ENCODE peak calls at places on chromosomes 2 and 18, in four cellular contexts. C, U, Z and H are unnamed samples.

GRCh38 chr2:132009874-132010521 is 151.8 kb downstream of the ANKRD30BL start:
- DNase-seq in C (peak), U (no peak), Z (no peak), H (no peak)

GRCh38 chr2:96730212-96730611 is 9.7 kb downstream of the LMAN2L start:
- DNase-seq in C (no peak), U (no peak), Z (no peak), H (no peak)

GRCh38 chr18:6627621-6628020 is 101.9 kb upstream of the ARHGAP28 start:
- DNase-seq in C (no peak), U (no peak), Z (no peak), H (no peak)

GRCh38 chr2:33210626-33211025 is 263.9 kb downstream of the LTBP1 start:
- DNase-seq in C (no peak), U (peak), Z (peak), H (no peak)

GRCh38 chr2:169360984-169361705 is 1.2 kb downstream of the LRP2 start:
- DNase-seq in C (peak), U (no peak), Z (no peak), H (no peak)

GRCh38 chr18:68394705-68395104 is 320.2 kb downstream of the TMX3 start:
- DNase-seq in C (no peak), U (no peak), Z (no peak), H (no peak)

GRCh38 chr2:213806125-213806726 is 522.0 kb downstream of the SPAG16 start:
- DNase-seq in C (no peak), U (no peak), Z (no peak), H (no peak)

GRCh38 chr18:55097406-55098170 is 138.3 kb upstream of the CCDC68 start:
- DNase-seq in C (no peak), U (no peak), Z (no peak), H (no peak)

GRCh38 chr2:167826906-167827305 is 420.5 kb downstream of the STK39 start:
- DNase-seq in C (no peak), U (no peak), Z (no peak), H (no peak)

GRCh38 chr2:33246432-33246831 is 230.0 kb upstream of the RASGRP3 start:
- DNase-seq in C (no peak), U (no peak), Z (no peak), H (no peak)

DNA sequence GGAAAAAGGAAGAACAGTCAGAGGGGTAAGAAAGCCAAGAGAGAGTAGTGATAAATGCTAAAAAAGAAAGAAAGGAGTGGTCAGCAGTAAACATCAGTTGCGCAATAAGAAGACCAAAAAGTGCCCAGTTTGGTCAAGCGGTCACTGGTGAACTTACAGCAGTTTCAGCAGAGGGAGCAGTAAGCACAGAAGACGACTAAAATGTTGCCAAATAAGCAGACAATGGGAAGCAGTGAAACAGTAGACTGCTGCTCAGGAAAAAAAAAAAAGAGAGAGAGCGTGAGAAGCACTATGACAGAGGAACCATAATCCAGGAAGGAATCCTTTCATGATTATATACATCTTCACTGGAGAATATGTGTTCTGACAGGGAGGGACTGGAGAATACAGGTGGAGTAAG is 45.8 kb downstream of the DNAJC10 start:
- DNase-seq in C (no peak), U (no peak), Z (no peak), H (no peak)
- TF ChIP-seq CTCF in C (no peak), U (no peak), Z (no peak), H (peak)

DNA sequence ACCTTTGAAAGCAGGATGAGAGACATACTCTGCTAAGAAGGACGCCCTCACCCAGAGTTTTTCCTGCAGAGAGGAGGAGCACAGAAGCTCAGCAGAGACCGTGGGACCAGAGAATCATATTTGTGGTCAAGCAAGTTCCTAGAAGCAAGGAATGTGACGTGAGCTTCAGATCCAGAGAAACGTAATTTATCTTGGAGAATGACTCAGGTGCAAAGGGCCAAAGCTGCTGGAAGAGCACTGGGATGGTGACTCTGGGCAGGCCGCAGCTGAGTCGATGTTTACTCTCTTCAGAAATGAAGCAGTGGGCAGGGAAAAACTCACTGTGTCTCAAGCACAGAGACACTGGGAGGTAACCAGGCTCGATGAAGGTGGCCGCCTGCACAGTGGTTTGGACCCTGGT is 50.1 kb upstream of the IGFBP2 start:
- DNase-seq in C (no peak), U (no peak), Z (no peak), H (no peak)
- H3K27ac ChIP-seq in C (no peak), U (no peak), Z (no peak), H (no peak)

GRCh38 chr2:41409328-41409727 is 638.5 kb upstream of the PKDCC start:
- DNase-seq in C (no peak), U (no peak), Z (no peak), H (no peak)

GRCh38 chr2:41420219-41420618 is 627.6 kb upstream of the PKDCC start:
- DNase-seq in C (no peak), U (no peak), Z (no peak), H (no peak)

GRCh38 chr2:41410011-41410410 is 637.8 kb upstream of the PKDCC start:
- DNase-seq in C (no peak), U (no peak), Z (no peak), H (no peak)

GRCh38 chr2:41413813-41414485 is 633.9 kb upstream of the PKDCC start:
- DNase-seq in C (no peak), U (no peak), Z (no peak), H (no peak)

DNA sequence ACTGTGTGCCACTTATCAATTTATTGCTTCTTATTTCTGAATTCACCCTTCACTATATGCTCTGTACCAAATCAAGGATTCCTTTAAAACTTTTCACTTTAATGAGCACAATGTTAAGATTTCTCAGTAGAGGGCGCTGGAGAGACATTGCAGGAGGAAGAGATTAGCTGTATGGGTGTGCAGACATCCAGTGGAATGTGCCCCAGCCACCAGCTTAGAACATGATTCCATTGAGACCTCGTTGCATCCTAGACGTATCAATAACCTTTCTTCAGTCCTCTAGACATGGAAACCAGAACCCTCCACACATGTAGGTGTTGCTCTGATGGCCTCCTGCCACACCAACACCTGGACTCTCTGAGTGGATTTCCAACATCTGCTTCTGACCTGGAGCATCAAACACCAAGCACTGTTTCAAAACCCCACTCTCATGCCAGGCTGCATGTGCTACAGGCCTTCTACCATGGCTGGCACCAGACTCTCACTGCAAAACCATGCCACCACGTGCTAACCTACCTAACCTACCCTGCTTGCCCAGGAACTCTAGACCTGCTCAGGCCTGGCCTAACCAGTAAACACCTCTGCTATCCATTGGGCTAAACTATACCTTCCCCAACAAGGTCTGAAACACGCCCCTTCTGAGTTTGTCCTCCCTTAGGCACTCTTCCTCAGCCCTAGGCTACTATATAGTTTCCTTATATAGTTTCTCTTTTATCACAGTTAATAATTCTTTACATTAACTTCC is 633.2 kb upstream of the PKDCC start:
- DNase-seq in C (no peak), U (no peak), Z (no peak), H (no peak)
- TF ChIP-seq CTCF in C (no peak), U (peak), Z (peak), H (no peak)

DNA sequence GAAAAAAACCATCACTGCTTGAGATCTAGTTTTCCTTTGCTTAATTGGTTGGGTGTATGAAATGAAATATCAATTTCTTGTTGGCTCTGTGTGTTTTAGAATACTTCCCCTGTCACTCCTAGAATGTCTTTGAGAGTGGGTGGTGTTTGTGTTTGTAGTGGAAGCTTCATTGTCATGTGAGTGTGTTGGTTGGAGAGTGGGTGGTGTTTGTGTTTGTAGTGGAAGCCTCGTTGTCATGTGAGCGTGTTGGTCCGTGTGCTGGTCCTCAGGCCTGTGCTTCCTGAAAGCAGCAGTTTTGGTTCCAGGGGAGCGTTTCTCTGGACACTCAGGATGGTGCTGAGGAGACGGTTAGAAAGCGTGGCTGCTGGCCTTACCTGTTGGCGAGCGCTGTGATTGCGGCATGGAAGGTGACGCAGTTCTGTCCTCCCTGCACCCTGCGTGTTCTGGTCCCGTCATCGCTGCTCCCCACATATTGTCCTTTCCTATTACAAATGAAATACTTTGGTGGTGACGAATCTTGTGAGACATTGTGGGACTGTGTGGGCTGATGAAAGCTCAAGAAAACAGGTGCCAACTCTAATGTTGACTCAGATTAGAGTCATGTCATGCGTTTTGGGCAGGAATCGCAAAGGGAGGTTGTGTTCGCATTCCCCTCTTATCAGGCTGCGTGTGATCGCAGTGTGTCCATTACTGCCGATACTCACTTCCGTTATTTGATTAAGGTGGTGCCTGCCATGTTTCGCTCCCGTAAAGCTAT is 12.5 kb downstream of the ASB1 start:
- DNase-seq in C (no peak), U (no peak), Z (no peak), H (peak)
- H3K27ac ChIP-seq in C (no peak), U (peak), Z (peak), H (peak)

DNA sequence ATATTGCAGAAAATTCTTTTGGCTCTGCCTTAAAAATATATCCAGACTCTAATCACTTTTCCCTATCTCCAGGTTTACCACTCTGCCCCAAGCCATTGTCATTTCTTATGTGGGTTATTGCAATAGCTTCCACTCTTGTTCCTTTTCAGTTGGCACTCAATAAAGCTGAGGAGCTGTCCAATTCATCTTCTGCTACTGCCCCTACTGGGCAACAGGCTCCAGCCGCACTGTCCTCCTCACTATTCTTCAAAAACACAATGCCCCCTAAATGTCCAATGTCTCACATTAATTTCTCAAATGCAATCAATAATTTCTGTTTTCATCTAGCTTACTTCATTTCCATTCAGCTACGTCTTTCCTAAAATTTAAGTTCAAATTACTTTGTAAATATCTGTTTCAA is 1262.5 kb upstream of the CDH2 start:
- DNase-seq in C (no peak), U (no peak), Z (no peak), H (no peak)
- TF ChIP-seq CTCF in C (no peak), U (no peak), Z (no peak), H (no peak)

DNA sequence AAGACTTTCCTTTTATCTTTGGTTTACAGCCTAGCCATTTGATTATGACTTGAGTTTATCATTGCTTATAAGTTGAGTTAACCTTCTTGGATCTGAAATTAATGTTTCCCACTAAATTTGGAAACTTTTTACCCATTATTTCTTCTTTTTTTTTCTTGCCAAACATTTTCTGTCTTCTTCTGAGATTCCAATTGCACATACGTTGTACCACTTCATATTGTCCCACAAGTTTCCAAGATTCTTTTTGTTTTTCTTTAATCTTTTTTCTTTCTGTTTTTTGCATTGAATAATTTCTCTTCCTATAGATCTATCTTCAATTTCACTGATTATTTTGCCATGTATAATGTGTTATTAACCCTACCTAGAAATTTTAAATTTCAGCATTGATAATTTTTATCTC is 18.6 kb downstream of the LONRF2 start:
- DNase-seq in C (no peak), U (no peak), Z (no peak), H (no peak)
- H3K27ac ChIP-seq in C (no peak), U (no peak), Z (no peak), H (no peak)

GRCh38 chr2:31693882-31694281 is 113.1 kb upstream of the SRD5A2 start:
- DNase-seq in C (no peak), U (no peak), Z (no peak), H (no peak)

GRCh38 chr2:31696068-31696467 is 115.3 kb upstream of the SRD5A2 start:
- DNase-seq in C (no peak), U (no peak), Z (no peak), H (no peak)

DNA sequence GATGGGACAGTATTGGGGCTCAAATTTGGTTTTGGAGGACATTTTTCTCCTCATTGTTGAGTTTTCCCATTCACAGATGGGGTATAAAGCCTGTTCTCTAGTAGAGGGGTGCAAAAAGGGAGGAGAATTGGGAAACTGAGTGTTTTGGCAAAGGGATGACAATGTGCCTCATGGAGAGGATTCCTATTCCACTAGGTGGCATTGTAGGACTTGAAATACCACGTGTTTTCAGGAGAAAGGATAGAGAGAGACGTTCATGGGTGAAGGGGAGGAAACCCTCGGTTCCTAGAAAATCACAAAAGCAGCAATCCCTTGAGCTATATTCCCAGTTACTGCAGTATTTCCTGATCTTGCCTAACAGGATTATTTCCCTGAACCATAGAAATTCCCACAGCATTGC is 113.7 kb upstream of the SRD5A2 start:
- DNase-seq in C (no peak), U (no peak), Z (no peak), H (no peak)
- TF ChIP-seq CTCF in C (no peak), U (no peak), Z (no peak), H (no peak)

DNA sequence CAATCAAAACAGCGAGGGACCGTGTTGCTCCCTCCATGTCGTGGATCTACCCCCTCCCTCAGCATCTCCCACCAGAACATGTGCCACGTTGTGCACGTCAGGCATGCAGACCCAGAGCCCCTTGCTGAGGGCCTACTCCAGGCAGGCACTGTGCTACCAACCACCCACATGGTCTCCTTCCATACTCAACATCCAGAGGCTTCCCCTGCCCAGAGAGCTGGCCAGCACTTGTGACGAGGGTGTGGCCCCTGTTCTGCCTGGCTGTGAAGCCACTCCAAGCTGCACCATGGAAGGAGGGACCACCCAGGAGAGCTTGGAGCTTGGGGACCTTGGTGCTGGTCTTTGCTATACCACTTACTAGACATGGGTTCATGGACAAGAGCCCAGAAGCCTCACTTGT is 40.5 kb downstream of the REEP1 start:
- DNase-seq in C (peak), U (no peak), Z (no peak), H (no peak)
- H3K27ac ChIP-seq in C (no peak), U (no peak), Z (no peak), H (peak)

DNA sequence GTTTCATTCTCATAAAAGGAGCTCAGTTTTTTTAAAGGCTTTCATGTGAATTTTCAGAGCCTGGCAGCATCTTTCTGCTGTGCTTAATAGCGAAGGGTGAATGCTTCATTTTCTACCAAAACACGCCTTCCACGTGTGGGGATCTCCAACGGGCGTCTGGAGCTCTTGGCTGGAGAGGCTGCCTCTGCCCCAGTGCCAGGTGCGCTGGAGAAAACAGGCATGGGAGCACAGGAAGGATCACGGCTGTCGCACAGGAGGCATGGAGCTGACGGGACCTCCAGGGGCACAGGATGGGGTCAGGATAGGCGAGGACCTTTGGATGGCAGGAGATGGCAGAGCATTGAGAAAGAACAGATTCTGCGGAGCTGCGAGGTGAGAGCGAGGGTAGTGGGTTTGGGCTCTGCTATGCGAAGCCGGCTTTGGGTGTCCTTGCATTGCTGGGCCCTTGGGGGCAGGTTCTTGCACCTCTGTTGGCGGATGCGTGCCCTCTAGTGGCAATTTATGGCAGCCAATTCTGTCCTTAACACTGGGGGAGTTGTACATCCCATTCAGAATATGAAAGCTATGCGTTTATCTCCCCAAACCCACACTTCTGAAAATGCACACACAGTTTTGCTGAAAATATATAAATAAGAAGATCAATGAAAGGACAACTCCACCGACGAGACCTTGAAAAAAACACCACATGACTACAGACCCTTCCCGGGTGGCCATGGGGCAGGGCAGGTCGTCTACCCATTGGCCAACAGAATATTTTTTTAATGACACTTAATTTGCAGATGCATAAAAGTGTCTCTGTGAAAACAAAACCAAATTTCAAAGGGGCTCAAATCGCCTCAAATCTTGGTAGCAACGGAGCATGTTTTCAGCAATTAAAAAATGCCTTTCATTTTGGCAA is 90.4 kb upstream of the SLC35G4 start:
- DNase-seq in C (peak), U (no peak), Z (no peak), H (no peak)
- TF ChIP-seq CTCF in C (no peak), U (peak), Z (peak), H (no peak)